ENCODE peak calls at places on chromosomes 2 and 18, in six cellular contexts. X is HepG2, G is K562, T is HL-60, R is GM12878, O is H1. I is an unnamed sample.

GRCh38 chr2:65265090-65266045 is 37.7 kb downstream of the ACTR2 start:
- DNase-seq in X (peak; percentile 84), G (peak; percentile 35), T (peak; percentile 21), R (peak; percentile 20), O (no peak), I (peak; percentile 53)

GRCh38 chr2:40184551-40184950 is 267.3 kb downstream of the SLC8A1 start:
- DNase-seq in X (no peak), G (no peak), T (no peak), R (no peak), O (no peak), I (no peak)

GRCh38 chr2:189954989-189955388 is 107.5 kb downstream of the MSTN start:
- DNase-seq in X (no peak), G (no peak), T (no peak), R (no peak), O (no peak), I (no peak)

GRCh38 chr2:239711911-239712570 is 311.2 kb upstream of the HDAC4 start:
- DNase-seq in X (no peak), G (no peak), T (no peak), R (no peak), O (no peak), I (no peak)

GRCh38 chr18:27175914-27176313 is 9.2 kb downstream of the CHST9 start:
- DNase-seq in X (no peak), G (no peak), T (no peak), R (no peak), O (no peak), I (no peak)

GRCh38 chr2:69693059-69693458 is 48.9 kb upstream of the ANXA4 start:
- DNase-seq in X (peak; percentile 56), G (no peak), T (no peak), R (no peak), O (no peak), I (no peak)

GRCh38 chr2:206241767-206242166 is 32.7 kb upstream of the ZDBF2 start:
- DNase-seq in X (no peak), G (no peak), T (no peak), R (no peak), O (no peak), I (no peak)

GRCh38 chr18:80171190-80171872 is 62.3 kb downstream of the ADNP2 start:
- DNase-seq in X (no peak), G (peak; percentile 70), T (peak; percentile 43), R (no peak), O (peak; percentile 96), I (peak; percentile 81)

GRCh38 chr2:173290518-173290917 is 64.2 kb upstream of the CDCA7 start:
- DNase-seq in X (no peak), G (peak; percentile 27), T (no peak), R (no peak), O (no peak), I (no peak)

GRCh38 chr2:173288561-173288960 is 66.1 kb upstream of the CDCA7 start:
- DNase-seq in X (no peak), G (no peak), T (no peak), R (no peak), O (no peak), I (no peak)

GRCh38 chr2:173290046-173290445 is 64.6 kb upstream of the CDCA7 start:
- DNase-seq in X (no peak), G (no peak), T (no peak), R (no peak), O (no peak), I (no peak)

GRCh38 chr2:173287594-173287993 is 67.1 kb upstream of the CDCA7 start:
- DNase-seq in X (no peak), G (no peak), T (no peak), R (no peak), O (no peak), I (no peak)

DNA sequence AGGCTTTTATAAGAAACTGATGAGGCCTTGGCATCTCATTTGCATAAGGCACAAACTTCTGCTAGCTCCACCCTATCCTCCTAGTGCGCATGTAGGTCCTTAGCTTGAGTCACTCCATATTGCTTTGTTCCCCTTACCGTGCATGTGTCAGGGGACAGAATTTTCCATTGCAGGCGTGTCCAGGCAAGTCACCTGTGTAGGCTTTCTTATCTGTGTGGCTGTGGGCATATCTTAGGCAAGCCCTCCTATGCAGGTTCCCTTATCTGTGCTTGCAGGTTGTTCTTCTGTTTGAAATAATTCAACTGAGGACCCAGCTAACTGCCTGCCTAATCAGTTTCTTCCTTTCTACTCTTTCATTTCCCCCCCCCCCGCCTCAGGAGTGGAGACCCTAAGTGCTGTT is 63.3 kb upstream of the CDCA7 start:
- DNase-seq in X (no peak), G (peak; percentile 14), T (no peak), R (no peak), O (no peak), I (no peak)
- TF ChIP-seq GABPA in X (no peak), G (no peak), T (no peak), R (no peak), O (no peak), I (no peak)

GRCh38 chr2:62291052-62291451 is 95.1 kb downstream of the B3GNT2 start:
- DNase-seq in X (no peak), G (no peak), T (no peak), R (no peak), O (no peak), I (no peak)

GRCh38 chr2:62293151-62293489 is 97.2 kb downstream of the B3GNT2 start:
- DNase-seq in X (no peak), G (no peak), T (no peak), R (no peak), O (no peak), I (no peak)

GRCh38 chr2:62292190-62292589 is 96.3 kb downstream of the B3GNT2 start:
- DNase-seq in X (peak; percentile 66), G (no peak), T (no peak), R (no peak), O (no peak), I (no peak)

GRCh38 chr2:62293490-62294212 is 97.7 kb downstream of the B3GNT2 start:
- DNase-seq in X (peak; percentile 51), G (no peak), T (no peak), R (no peak), O (peak; percentile 70), I (peak; percentile 48)

GRCh38 chr2:62291517-62292137 is 95.7 kb downstream of the B3GNT2 start:
- DNase-seq in X (no peak), G (no peak), T (no peak), R (no peak), O (no peak), I (no peak)
- TF ChIP-seq GABPA in X (no peak), G (no peak), T (no peak), R (no peak), O (no peak), I (no peak)

GRCh38 chr2:165793779-165794519 is at the start of gene GALNT3:
- DNase-seq in X (no peak), G (no peak), T (peak; percentile 54), R (no peak), O (peak; percentile 94), I (peak; percentile 53)

GRCh38 chr2:165790461-165790860 is 3.6 kb downstream of the GALNT3 start:
- DNase-seq in X (no peak), G (no peak), T (no peak), R (no peak), O (no peak), I (no peak)

GRCh38 chr2:165793161-165793778 is 777 bp downstream of the GALNT3 start:
- DNase-seq in X (no peak), G (no peak), T (peak; percentile 23), R (no peak), O (peak; percentile 58), I (no peak)

GRCh38 chr2:165794520-165794882 is 454 bp upstream of the GALNT3 start:
- DNase-seq in X (no peak), G (no peak), T (peak; percentile 93), R (peak; percentile 43), O (no peak), I (peak; percentile 8)

GRCh38 chr2:165791811-165792454 is 2.1 kb downstream of the GALNT3 start:
- DNase-seq in X (no peak), G (no peak), T (no peak), R (no peak), O (no peak), I (no peak)
- TF ChIP-seq GABPA in X (no peak), G (no peak), T (no peak), R (no peak), O (no peak), I (no peak)

GRCh38 chr2:45460825-45461224 is 150.2 kb downstream of the SRBD1 start:
- DNase-seq in X (no peak), G (no peak), T (no peak), R (no peak), O (no peak), I (no peak)

GRCh38 chr2:45457211-45457945 is 153.7 kb downstream of the SRBD1 start:
- DNase-seq in X (no peak), G (no peak), T (no peak), R (no peak), O (no peak), I (no peak)

GRCh38 chr2:45459860-45460259 is 151.2 kb downstream of the SRBD1 start:
- DNase-seq in X (no peak), G (no peak), T (no peak), R (no peak), O (no peak), I (no peak)

GRCh38 chr2:45458909-45459563 is 152.0 kb downstream of the SRBD1 start:
- DNase-seq in X (peak; percentile 19), G (peak; percentile 27), T (peak; percentile 43), R (no peak), O (no peak), I (no peak)
- TF ChIP-seq GABPA in X (no peak), G (no peak), T (no peak), R (no peak), O (no peak), I (no peak)

I was measured in SK-N-SH.